ENCODE peak calls at places on chromosomes 11 and 22, in nine cellular contexts. R is GM12865, J is GM06990, I is body of pancreas, X is A549, U is BJ, B is brain microvascular endothelial cell, K is tibial artery, S is mucosa of descending colon. C is an unnamed sample.

GRCh38 chr22:18954333-18954732 is 18.2 kb upstream of the PRODH start:
- DNase-seq in U (no peak), J (peak), R (peak), I (peak), K (peak), B (peak), S (peak), X (peak), C (no peak)

GRCh38 chr11:122984186-122985011 is 2.8 kb upstream of the BSX start:
- DNase-seq in B (no peak), J (no peak), K (no peak), U (no peak), R (peak), S (no peak), I (no peak), X (peak), C (no peak)

GRCh38 chr11:19607656-19608360 is 104.8 kb upstream of the NAV2 start:
- DNase-seq in R (no peak), I (no peak), B (no peak), J (no peak), K (no peak), U (no peak), X (no peak), S (no peak), C (peak)

GRCh38 chr11:45182902-45183301 is 36.5 kb downstream of the PRDM11 start:
- DNase-seq in R (peak), X (peak), J (no peak), B (peak), U (no peak), I (peak), S (no peak), K (no peak), C (no peak)

GRCh38 chr11:66546368-66546965 is at the start of gene ACTN3:
- DNase-seq in X (peak), U (no peak), B (no peak), S (peak), K (peak), J (peak), R (peak), I (peak), C (no peak)

GRCh38 chr11:94835571-94835970 is 67.4 kb downstream of the AMOTL1 start:
- DNase-seq in B (no peak), K (no peak), X (no peak), S (no peak), R (no peak), U (no peak), I (no peak), J (no peak), C (no peak)

GRCh38 chr11:18540207-18541009 is 13.7 kb upstream of the TSG101 start:
- DNase-seq in R (peak), K (no peak), J (no peak), B (no peak), X (peak), I (no peak), S (no peak), U (no peak), C (peak)

GRCh38 chr22:29044657-29045176 is 16.9 kb downstream of the C22orf31 start:
- DNase-seq in X (no peak), B (peak), U (no peak), K (peak), I (peak), J (no peak), S (no peak), R (no peak), C (no peak)

GRCh38 chr11:100625041-100625440 is 62.0 kb upstream of the ARHGAP42 start:
- DNase-seq in J (no peak), I (no peak), R (no peak), X (no peak), S (no peak), B (peak), K (no peak), U (no peak), C (no peak)

GRCh38 chr11:62242021-62242420 is at the start of gene SCGB1D2:
- DNase-seq in U (no peak), B (no peak), X (peak), R (no peak), I (peak), J (no peak), K (no peak), S (no peak), C (peak)

GRCh38 chr11:62241095-62241494 is 944 bp upstream of the SCGB1D2 start:
- DNase-seq in R (no peak), K (no peak), B (no peak), U (no peak), S (no peak), I (no peak), J (no peak), X (no peak), C (no peak)

GRCh38 chr11:62245271-62245753 is 3.3 kb downstream of the SCGB1D2 start:
- DNase-seq in K (no peak), X (peak), U (no peak), J (peak), R (peak), I (no peak), B (peak), S (peak), C (peak)
- TF ChIP-seq CTCF in K (no peak), X (peak), U (peak), J (peak), R (peak), I (peak), B (peak), S (no peak), C (peak)

GRCh38 chr11:27717801-27718229 is 17.6 kb upstream of the BDNF start:
- DNase-seq in B (no peak), K (no peak), S (no peak), R (no peak), U (no peak), X (peak), J (no peak), I (no peak), C (no peak)

GRCh38 chr11:27720277-27720830 is 20.1 kb upstream of the BDNF start:
- DNase-seq in B (peak), U (no peak), S (peak), X (peak), J (no peak), K (no peak), R (peak), I (no peak), C (no peak)

GRCh38 chr11:27719575-27719925 is 19.3 kb upstream of the BDNF start:
- DNase-seq in J (no peak), S (no peak), I (no peak), K (no peak), X (no peak), U (no peak), B (no peak), R (no peak), C (no peak)

GRCh38 chr11:27718346-27718852 is 18.1 kb upstream of the BDNF start:
- DNase-seq in I (no peak), X (peak), S (peak), J (no peak), K (no peak), R (no peak), U (peak), B (peak), C (no peak)

DNA sequence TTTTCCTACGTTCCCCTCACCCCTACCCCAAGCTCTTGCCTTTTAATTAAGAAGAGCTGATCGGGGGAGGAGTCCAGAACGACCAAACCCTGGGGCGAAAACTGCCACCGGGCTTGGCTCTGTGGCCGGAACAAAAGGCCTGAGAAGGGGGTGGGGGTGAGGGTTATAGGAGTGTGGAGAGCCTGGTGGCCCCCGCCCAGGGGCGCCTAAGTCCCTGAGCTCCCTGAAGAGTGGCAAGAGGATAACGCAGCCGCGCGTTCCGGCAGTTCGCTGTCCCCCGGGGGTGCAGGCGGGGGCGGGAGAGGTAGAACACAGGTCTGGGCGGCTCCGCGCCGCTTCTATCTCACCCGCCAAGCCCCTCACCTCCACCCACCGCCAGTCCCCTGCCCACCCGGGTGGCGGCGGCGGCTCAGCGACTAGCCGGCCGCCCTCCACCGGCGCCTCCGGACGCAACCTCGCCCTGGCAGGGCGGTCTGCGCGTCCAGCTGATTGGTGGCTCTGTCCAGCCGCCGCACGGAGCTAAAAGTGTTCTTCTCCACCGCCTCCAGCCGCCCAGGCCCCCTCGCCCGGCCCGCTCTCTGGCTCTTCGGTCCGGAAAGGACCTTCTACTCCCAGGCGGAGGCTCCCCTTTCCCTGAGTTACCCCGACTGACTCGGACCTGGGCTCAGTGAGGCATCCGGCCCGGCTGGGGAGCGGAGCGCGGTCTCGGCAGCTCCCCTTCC is 18.8 kb upstream of the BDNF start:
- DNase-seq in K (no peak), X (peak), I (no peak), U (no peak), R (no peak), B (no peak), J (no peak), S (peak), C (no peak)
- H3K4me3 ChIP-seq in K (peak), X (peak), I (peak), U (peak), R (no peak), B (peak), J (no peak), S (no peak), C (peak)

GRCh38 chr11:112279901-112280267 is 19.2 kb upstream of the PLET1 start:
- DNase-seq in I (peak), J (peak), U (no peak), B (peak), K (peak), X (peak), S (peak), R (peak), C (no peak)

GRCh38 chr11:112274007-112274783 is 13.5 kb upstream of the PLET1 start:
- DNase-seq in K (no peak), R (no peak), B (no peak), I (no peak), J (no peak), S (no peak), U (no peak), X (no peak), C (no peak)

GRCh38 chr11:112277937-112278336 is 17.3 kb upstream of the PLET1 start:
- DNase-seq in J (no peak), R (no peak), X (no peak), S (no peak), U (no peak), I (no peak), B (no peak), K (no peak), C (no peak)

GRCh38 chr11:112278803-112279202 is 18.1 kb upstream of the PLET1 start:
- DNase-seq in U (no peak), I (no peak), K (no peak), J (no peak), X (no peak), S (no peak), R (no peak), B (no peak), C (no peak)

GRCh38 chr11:112277029-112277428 is 16.4 kb upstream of the PLET1 start:
- DNase-seq in K (no peak), X (no peak), S (no peak), U (no peak), I (no peak), B (no peak), J (no peak), R (no peak), C (no peak)
- TF ChIP-seq CTCF in K (no peak), X (no peak), S (no peak), U (no peak), I (no peak), B (no peak), J (no peak), R (no peak), C (no peak)

GRCh38 chr11:79069504-79069903 is 371.3 kb downstream of the TENM4 start:
- DNase-seq in I (no peak), U (no peak), J (no peak), S (no peak), B (no peak), K (no peak), R (no peak), X (no peak), C (no peak)

GRCh38 chr11:79068356-79068755 is 372.5 kb downstream of the TENM4 start:
- DNase-seq in S (no peak), K (no peak), R (no peak), I (no peak), X (no peak), U (no peak), B (no peak), J (no peak), C (no peak)

GRCh38 chr11:79067355-79067685 is 373.5 kb downstream of the TENM4 start:
- DNase-seq in I (no peak), B (no peak), U (no peak), X (no peak), S (no peak), K (no peak), J (no peak), R (no peak), C (no peak)

GRCh38 chr11:79062814-79063762 is 377.7 kb downstream of the TENM4 start:
- DNase-seq in B (peak), X (peak), S (no peak), K (no peak), J (no peak), I (peak), R (peak), U (no peak), C (peak)

DNA sequence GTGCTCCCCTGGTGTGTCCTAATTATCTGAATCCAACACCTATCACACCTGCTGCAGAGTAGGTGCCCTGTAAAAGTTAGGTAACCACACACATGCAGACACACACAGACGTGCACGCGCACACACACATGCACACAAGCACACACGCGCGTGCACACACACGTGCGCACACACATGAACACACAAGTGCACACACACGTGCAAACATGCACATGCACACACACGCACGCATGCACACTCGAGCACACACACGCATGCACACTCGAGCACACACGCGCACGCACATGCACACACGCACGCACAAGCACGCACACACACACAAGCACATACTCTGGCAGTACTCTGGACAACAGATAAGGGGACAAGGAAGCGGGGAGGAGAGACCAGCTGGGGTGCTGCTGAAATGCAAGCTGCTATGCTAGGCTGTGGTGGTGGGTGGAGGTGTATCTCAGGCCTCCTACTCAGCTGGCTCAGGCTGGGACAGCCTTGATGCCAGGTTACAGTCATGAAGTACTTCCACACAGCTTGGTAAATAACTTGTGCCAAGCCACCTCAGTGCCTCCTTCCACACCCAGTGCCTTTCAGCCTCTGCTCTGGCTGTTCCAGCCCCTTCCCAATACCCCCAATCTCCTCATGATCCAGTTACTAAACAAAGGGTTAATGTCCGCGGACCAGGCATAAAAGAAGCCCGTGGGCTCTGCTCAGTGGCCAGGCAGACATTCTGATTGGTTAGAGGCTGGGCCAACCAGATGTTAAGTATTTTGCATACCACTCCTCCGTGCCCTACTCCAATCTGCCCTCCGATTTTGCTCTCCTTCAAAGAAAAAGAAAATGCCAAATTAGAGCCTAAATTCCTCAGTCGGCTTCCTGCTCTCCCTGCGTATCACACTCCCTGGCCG is 374.1 kb downstream of the TENM4 start:
- DNase-seq in B (no peak), I (no peak), J (no peak), R (no peak), U (no peak), K (no peak), X (no peak), S (no peak), C (no peak)
- H3K4me3 ChIP-seq in B (peak), I (no peak), J (no peak), R (no peak), U (no peak), K (no peak), X (no peak), S (no peak), C (no peak)

GRCh38 chr11:35799655-35800054 is 137.1 kb downstream of the TRIM44 start:
- DNase-seq in X (no peak), S (no peak), B (no peak), R (no peak), U (no peak), K (no peak), I (no peak), J (no peak), C (no peak)
- TF ChIP-seq CTCF in X (no peak), S (no peak), B (peak), R (no peak), U (no peak), K (no peak), I (no peak), J (no peak), C (no peak)

DNA sequence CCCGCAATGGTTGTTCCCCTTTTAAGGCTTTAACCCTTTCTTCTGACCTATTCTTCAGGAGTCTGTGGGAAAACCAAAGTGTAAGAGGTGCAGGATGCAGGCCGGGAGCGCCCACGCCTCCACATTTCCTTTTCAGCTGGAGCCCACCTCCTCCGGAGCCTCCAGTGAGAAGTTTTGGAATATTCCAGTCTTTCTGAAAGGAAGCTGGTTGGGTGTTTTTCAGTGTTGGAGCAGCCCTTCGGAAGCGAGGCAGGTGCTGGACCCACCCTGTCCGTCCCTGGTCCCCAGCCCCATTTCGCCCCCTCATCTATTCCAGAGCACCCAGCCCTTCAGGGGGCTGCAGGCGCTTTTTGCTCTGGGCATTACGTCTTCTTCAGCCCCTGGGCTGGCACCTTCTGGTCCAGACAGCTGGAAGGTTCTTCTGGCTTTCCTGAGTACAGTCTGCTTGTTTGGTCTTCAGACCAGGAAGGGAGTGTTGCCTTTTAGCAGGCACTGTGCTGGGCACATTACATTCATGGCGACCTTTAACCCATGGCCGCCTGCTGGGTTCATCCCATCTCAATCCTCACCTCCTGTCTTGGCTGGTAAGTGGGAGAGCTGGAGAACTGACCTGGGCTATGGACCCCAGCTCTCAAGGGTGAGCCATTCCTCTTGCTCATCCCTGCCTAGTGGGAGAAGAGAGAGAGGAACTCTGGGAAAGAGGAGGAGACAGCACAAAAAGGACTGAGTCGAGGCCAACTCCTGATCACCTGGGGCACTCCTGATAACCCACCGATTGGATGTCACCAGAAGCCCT is 685 bp upstream of the THY1 start:
- DNase-seq in U (no peak), K (no peak), X (no peak), I (no peak), S (no peak), B (no peak), R (no peak), J (no peak), C (no peak)
- H3K4me3 ChIP-seq in U (peak), K (peak), X (peak), I (no peak), S (no peak), B (peak), R (no peak), J (no peak), C (no peak)

DNA sequence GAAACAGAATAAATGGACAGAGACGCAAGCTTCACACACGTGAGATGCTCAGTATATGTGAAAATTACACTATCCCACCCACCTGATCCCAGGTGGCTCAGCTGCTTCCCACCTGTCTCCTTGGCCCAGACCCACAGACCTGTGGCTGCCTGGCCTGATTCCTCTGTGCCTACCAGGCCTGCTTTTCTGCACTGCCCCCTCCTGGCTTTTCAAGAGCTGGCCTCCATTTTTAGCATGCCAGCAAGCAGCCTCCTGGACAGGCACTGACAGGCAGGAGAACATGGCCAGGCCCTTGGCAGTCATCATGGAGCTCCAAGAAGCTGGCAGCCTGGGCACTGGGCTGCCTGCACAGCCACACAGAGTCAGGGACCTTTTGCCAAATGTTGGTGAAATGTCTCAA is 79.5 kb upstream of the HMGXB4 start:
- DNase-seq in B (no peak), R (no peak), K (no peak), J (no peak), X (no peak), S (no peak), I (no peak), U (no peak), C (no peak)
- TF ChIP-seq CTCF in B (no peak), R (no peak), K (no peak), J (peak), X (no peak), S (no peak), I (no peak), U (no peak), C (no peak)

C was measured in LNCaP clone FGC.